ENCODE peak calls at places on chromosomes 6 and 20, in seven cellular contexts. One of them, this sample, is unnamed.

GRCh38 chr6:56552212-56553130 is 90.2 kb downstream of the DST start:
- DNase-seq in ovary: no peak
- DNase-seq in mesendoderm: no peak
- DNase-seq in hepatocyte: no peak
- DNase-seq in A549: no peak
- DNase-seq in endodermal cell: no peak
- DNase-seq in sigmoid colon: no peak
- DNase-seq in this sample: no peak

GRCh38 chr20:40956503-40956902 is 72.1 kb upstream of the TOP1 start:
- DNase-seq in sigmoid colon: peak; percentile 45
- DNase-seq in A549: no peak
- DNase-seq in hepatocyte: no peak
- DNase-seq in mesendoderm: no peak
- DNase-seq in endodermal cell: no peak
- DNase-seq in ovary: no peak
- DNase-seq in this sample: no peak

GRCh38 chr6:24536466-24536865 is 41.7 kb downstream of the ALDH5A1 start:
- DNase-seq in A549: no peak
- DNase-seq in sigmoid colon: no peak
- DNase-seq in endodermal cell: no peak
- DNase-seq in mesendoderm: no peak
- DNase-seq in hepatocyte: no peak
- DNase-seq in ovary: no peak
- DNase-seq in this sample: peak; percentile 93

GRCh38 chr6:14984454-14984853 is 261.4 kb upstream of the JARID2 start:
- DNase-seq in A549: no peak
- DNase-seq in mesendoderm: no peak
- DNase-seq in sigmoid colon: no peak
- DNase-seq in endodermal cell: no peak
- DNase-seq in hepatocyte: peak; percentile 76
- DNase-seq in ovary: no peak
- DNase-seq in this sample: no peak

GRCh38 chr6:163793584-163793983 is 379.1 kb downstream of the QKI start:
- DNase-seq in sigmoid colon: no peak
- DNase-seq in mesendoderm: peak; percentile 43
- DNase-seq in endodermal cell: no peak
- DNase-seq in A549: no peak
- DNase-seq in hepatocyte: peak; percentile 68
- DNase-seq in ovary: no peak
- DNase-seq in this sample: peak; percentile 6

GRCh38 chr6:152378154-152378553 is 259.0 kb downstream of the SYNE1 start:
- DNase-seq in ovary: no peak
- DNase-seq in sigmoid colon: no peak
- DNase-seq in mesendoderm: peak; percentile 43
- DNase-seq in hepatocyte: no peak
- DNase-seq in endodermal cell: no peak
- DNase-seq in A549: no peak
- DNase-seq in this sample: no peak

GRCh38 chr20:39607124-39607523 is 645.0 kb downstream of the DHX35 start:
- DNase-seq in endodermal cell: no peak
- DNase-seq in hepatocyte: no peak
- DNase-seq in ovary: no peak
- DNase-seq in mesendoderm: peak; percentile 40
- DNase-seq in sigmoid colon: no peak
- DNase-seq in A549: no peak
- DNase-seq in this sample: no peak

GRCh38 chr6:132166670-132167069 is 215.5 kb upstream of the CCN2 start:
- DNase-seq in hepatocyte: no peak
- DNase-seq in A549: no peak
- DNase-seq in ovary: no peak
- DNase-seq in mesendoderm: no peak
- DNase-seq in sigmoid colon: no peak
- DNase-seq in endodermal cell: no peak
- DNase-seq in this sample: no peak

GRCh38 chr6:51472745-51473483 is 614.5 kb downstream of the PKHD1 start:
- DNase-seq in mesendoderm: peak; percentile 88
- DNase-seq in A549: no peak
- DNase-seq in hepatocyte: peak; percentile 65
- DNase-seq in ovary: no peak
- DNase-seq in sigmoid colon: no peak
- DNase-seq in endodermal cell: peak; percentile 50
- DNase-seq in this sample: no peak

GRCh38 chr6:81700414-81700813 is 52.1 kb downstream of the TENT5A start:
- DNase-seq in ovary: no peak
- DNase-seq in hepatocyte: no peak
- DNase-seq in endodermal cell: no peak
- DNase-seq in A549: no peak
- DNase-seq in sigmoid colon: no peak
- DNase-seq in mesendoderm: no peak
- DNase-seq in this sample: no peak

GRCh38 chr6:29626948-29627761 is 5.8 kb downstream of the GABBR1 start:
- DNase-seq in ovary: no peak
- DNase-seq in sigmoid colon: no peak
- DNase-seq in hepatocyte: peak; percentile 27
- DNase-seq in endodermal cell: peak; percentile 70
- DNase-seq in mesendoderm: peak; percentile 39
- DNase-seq in A549: no peak
- DNase-seq in this sample: no peak

GRCh38 chr20:4406627-4407026 is 315.1 kb upstream of the PRND start:
- DNase-seq in ovary: no peak
- DNase-seq in A549: no peak
- DNase-seq in mesendoderm: no peak
- DNase-seq in hepatocyte: peak; percentile 37
- DNase-seq in endodermal cell: no peak
- DNase-seq in sigmoid colon: no peak
- DNase-seq in this sample: peak; percentile 90

GRCh38 chr6:129901910-129902309 is 40.8 kb upstream of the TMEM244 start:
- DNase-seq in sigmoid colon: no peak
- DNase-seq in mesendoderm: no peak
- DNase-seq in endodermal cell: no peak
- DNase-seq in A549: no peak
- DNase-seq in ovary: no peak
- DNase-seq in hepatocyte: no peak
- DNase-seq in this sample: no peak

GRCh38 chr20:40390654-40391053 is 298.4 kb downstream of the MAFB start:
- DNase-seq in sigmoid colon: no peak
- DNase-seq in mesendoderm: peak; percentile 61
- DNase-seq in endodermal cell: no peak
- DNase-seq in ovary: no peak
- DNase-seq in hepatocyte: no peak
- DNase-seq in A549: no peak
- DNase-seq in this sample: peak; percentile 2

GRCh38 chr20:41734506-41734945 is 116.3 kb upstream of the CHD6 start:
- DNase-seq in endodermal cell: peak; percentile 89
- DNase-seq in ovary: no peak
- DNase-seq in A549: peak; percentile 50
- DNase-seq in hepatocyte: peak; percentile 69
- DNase-seq in sigmoid colon: no peak
- DNase-seq in mesendoderm: peak; percentile 76
- DNase-seq in this sample: peak; percentile 67

GRCh38 chr6:26249959-26250805 is 114.8 kb upstream of the BTN3A2 start:
- DNase-seq in hepatocyte: peak; percentile 88
- DNase-seq in A549: no peak
- DNase-seq in sigmoid colon: peak; percentile 76
- DNase-seq in endodermal cell: peak; percentile 90
- DNase-seq in ovary: no peak
- DNase-seq in mesendoderm: peak; percentile 95
- DNase-seq in this sample: peak; percentile 93

GRCh38 chr6:169319561-169319960 is 65.9 kb upstream of the THBS2 start:
- DNase-seq in mesendoderm: no peak
- DNase-seq in hepatocyte: no peak
- DNase-seq in A549: no peak
- DNase-seq in endodermal cell: no peak
- DNase-seq in sigmoid colon: no peak
- DNase-seq in ovary: peak; percentile 54
- DNase-seq in this sample: no peak

GRCh38 chr20:40578961-40579360 is 110.1 kb downstream of the MAFB start:
- DNase-seq in A549: no peak
- DNase-seq in hepatocyte: no peak
- DNase-seq in sigmoid colon: no peak
- DNase-seq in mesendoderm: no peak
- DNase-seq in endodermal cell: no peak
- DNase-seq in ovary: no peak
- DNase-seq in this sample: no peak

GRCh38 chr20:18988701-18989100 is 175.1 kb downstream of the SCP2D1 start:
- DNase-seq in ovary: no peak
- DNase-seq in hepatocyte: no peak
- DNase-seq in endodermal cell: no peak
- DNase-seq in A549: no peak
- DNase-seq in mesendoderm: peak; percentile 70
- DNase-seq in sigmoid colon: no peak
- DNase-seq in this sample: no peak

GRCh38 chr20:56710577-56711465 is 81.7 kb downstream of the TFAP2C start:
- DNase-seq in mesendoderm: no peak
- DNase-seq in hepatocyte: peak; percentile 48
- DNase-seq in sigmoid colon: no peak
- DNase-seq in ovary: no peak
- DNase-seq in A549: peak; percentile 38
- DNase-seq in endodermal cell: no peak
- DNase-seq in this sample: no peak

GRCh38 chr6:44221291-44221960 is 2.0 kb upstream of the SLC29A1 start:
- DNase-seq in endodermal cell: peak; percentile 92
- DNase-seq in mesendoderm: peak; percentile 79
- DNase-seq in hepatocyte: peak; percentile 88
- DNase-seq in sigmoid colon: peak; percentile 98
- DNase-seq in ovary: peak; percentile 90
- DNase-seq in A549: peak; percentile 60
- DNase-seq in this sample: peak; percentile 84

GRCh38 chr20:23061713-23062561 is 12.5 kb upstream of the THBD start:
- DNase-seq in endodermal cell: peak; percentile 75
- DNase-seq in A549: peak; percentile 67
- DNase-seq in ovary: peak; percentile 60
- DNase-seq in mesendoderm: peak; percentile 79
- DNase-seq in hepatocyte: peak; percentile 70
- DNase-seq in sigmoid colon: peak; percentile 78
- DNase-seq in this sample: peak; percentile 10

GRCh38 chr20:23059831-23060230 is 10.4 kb upstream of the THBD start:
- DNase-seq in endodermal cell: no peak
- DNase-seq in A549: no peak
- DNase-seq in hepatocyte: no peak
- DNase-seq in mesendoderm: no peak
- DNase-seq in sigmoid colon: no peak
- DNase-seq in ovary: no peak
- DNase-seq in this sample: no peak

GRCh38 chr20:23062632-23063031 is 13.2 kb upstream of the THBD start:
- DNase-seq in mesendoderm: no peak
- DNase-seq in sigmoid colon: no peak
- DNase-seq in A549: no peak
- DNase-seq in endodermal cell: no peak
- DNase-seq in ovary: no peak
- DNase-seq in hepatocyte: no peak
- DNase-seq in this sample: no peak

GRCh38 chr20:23060629-23061028 is 11.2 kb upstream of the THBD start:
- DNase-seq in A549: no peak
- DNase-seq in endodermal cell: no peak
- DNase-seq in sigmoid colon: no peak
- DNase-seq in ovary: no peak
- DNase-seq in hepatocyte: no peak
- DNase-seq in mesendoderm: no peak
- DNase-seq in this sample: no peak

DNA sequence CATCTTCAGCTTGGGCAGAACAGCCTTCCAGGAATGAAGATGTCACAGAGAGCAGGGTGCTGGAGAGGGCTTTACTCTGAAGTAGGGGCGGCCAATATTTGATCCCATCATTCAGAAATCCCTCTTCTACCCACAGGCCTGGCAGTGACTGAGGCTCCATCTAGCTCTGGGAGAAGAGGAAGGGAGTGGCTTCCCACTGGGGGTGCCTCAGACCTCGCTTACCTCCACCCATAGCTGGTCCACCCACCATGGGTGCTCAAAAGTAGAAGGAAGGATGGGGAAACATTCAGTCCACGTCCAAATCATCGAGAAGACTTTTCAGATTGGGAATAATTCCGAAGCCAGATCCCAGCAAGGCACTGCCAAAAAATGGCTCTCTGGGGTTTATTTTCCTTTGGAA is 11.8 kb upstream of the THBD start:
- DNase-seq in mesendoderm: no peak
- DNase-seq in A549: no peak
- DNase-seq in hepatocyte: no peak
- DNase-seq in sigmoid colon: no peak
- DNase-seq in ovary: no peak
- DNase-seq in endodermal cell: no peak
- DNase-seq in this sample: no peak
- H3K27ac ChIP-seq in mesendoderm: no peak overlapping the region
- H3K27ac ChIP-seq in A549: peak overlapping the region; percentile 37
- H3K27ac ChIP-seq in hepatocyte: peak overlapping the region; percentile 0
- H3K27ac ChIP-seq in sigmoid colon: peak overlapping the region; percentile 43
- H3K27ac ChIP-seq in ovary: peak overlapping the region; percentile 2
- H3K27ac ChIP-seq in endodermal cell: no peak overlapping the region
- H3K27ac ChIP-seq in this sample: no peak overlapping the region

DNA sequence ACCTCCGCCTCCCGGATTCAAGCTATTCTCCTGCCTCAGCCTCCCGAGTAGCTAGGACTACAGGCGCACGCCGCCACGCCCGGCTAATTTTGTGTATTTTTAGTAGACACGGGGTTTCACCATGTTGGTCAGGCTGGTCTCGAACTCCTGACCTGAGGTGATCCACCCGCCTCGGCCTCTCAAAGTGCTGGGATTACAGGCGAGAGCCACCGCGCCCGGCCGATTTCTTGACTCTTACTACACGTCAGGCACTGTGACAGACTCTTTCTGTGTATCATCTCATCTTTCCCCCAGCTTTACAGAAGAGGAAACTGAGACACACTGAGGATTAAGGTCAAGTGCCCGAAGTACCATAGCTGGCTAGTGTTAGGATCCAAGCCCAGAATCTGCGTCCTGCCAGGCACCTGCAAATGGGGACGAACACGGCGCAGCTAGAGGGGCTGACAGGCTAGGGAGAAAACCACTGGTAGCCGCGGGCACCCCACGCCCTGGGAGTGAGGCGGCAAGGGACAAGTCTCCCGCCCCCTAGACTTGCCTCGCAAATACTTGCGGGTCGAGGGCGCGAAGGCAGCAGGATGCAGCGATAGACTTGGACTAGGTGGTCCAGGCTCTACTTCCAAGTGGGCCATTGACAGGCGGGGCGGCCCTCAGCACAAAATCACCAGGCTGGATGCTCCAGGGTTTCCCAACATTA is 1.1 kb upstream of the TAF8 start:
- DNase-seq in endodermal cell: no peak
- DNase-seq in A549: no peak
- DNase-seq in mesendoderm: no peak
- DNase-seq in hepatocyte: no peak
- DNase-seq in ovary: peak; percentile 62
- DNase-seq in sigmoid colon: peak; percentile 70
- DNase-seq in this sample: no peak
- H3K4me3 ChIP-seq in endodermal cell: peak overlapping the region; percentile 80
- H3K4me3 ChIP-seq in A549: peak overlapping the region; percentile 74
- H3K4me3 ChIP-seq in mesendoderm: no peak overlapping the region
- H3K4me3 ChIP-seq in hepatocyte: peak overlapping the region; percentile 91
- H3K4me3 ChIP-seq in ovary: peak overlapping the region; percentile 64
- H3K4me3 ChIP-seq in sigmoid colon: peak overlapping the region; percentile 78
- H3K4me3 ChIP-seq in this sample: peak overlapping the region; percentile 58

GRCh38 chr6:18431581-18431980 is 44.4 kb downstream of the RNF144B start:
- DNase-seq in ovary: no peak
- DNase-seq in endodermal cell: no peak
- DNase-seq in mesendoderm: no peak
- DNase-seq in sigmoid colon: no peak
- DNase-seq in A549: no peak
- DNase-seq in hepatocyte: no peak
- DNase-seq in this sample: no peak
- H3K4me1 ChIP-seq in ovary: no peaks in the 10 kb centered on the region
- H3K4me1 ChIP-seq in endodermal cell: no peaks in the 10 kb centered on the region
- H3K4me1 ChIP-seq in mesendoderm: no peaks in the 10 kb centered on the region
- H3K4me1 ChIP-seq in sigmoid colon: peaks cover 25% of the 10 kb centered on the region
- H3K4me1 ChIP-seq in A549: no peaks in the 10 kb centered on the region
- H3K4me1 ChIP-seq in hepatocyte: no peaks in the 10 kb centered on the region
- H3K4me1 ChIP-seq in this sample: no peaks in the 10 kb centered on the region

GRCh38 chr20:53643031-53643832 is 49.6 kb upstream of the ZNF217 start:
- DNase-seq in endodermal cell: no peak
- DNase-seq in A549: peak; percentile 82
- DNase-seq in hepatocyte: peak; percentile 63
- DNase-seq in sigmoid colon: no peak
- DNase-seq in mesendoderm: peak; percentile 5
- DNase-seq in ovary: no peak
- DNase-seq in this sample: no peak
- H3K27ac ChIP-seq in endodermal cell: no peak overlapping the region
- H3K27ac ChIP-seq in A549: peak overlapping the region; percentile 87
- H3K27ac ChIP-seq in hepatocyte: peak overlapping the region; percentile 86
- H3K27ac ChIP-seq in sigmoid colon: peak overlapping the region; percentile 56
- H3K27ac ChIP-seq in mesendoderm: no peak overlapping the region
- H3K27ac ChIP-seq in ovary: peak overlapping the region; percentile 32
- H3K27ac ChIP-seq in this sample: no peak overlapping the region

This sample was measured in A673.